ENCODE peak calls at places on chromosomes 12 and 14, in ten cellular contexts. L is SK-N-SH, I is endothelial cell of umbilical vein, E is tibial nerve, U is IMR-90, F is GM12878, A is right cardiac atrium, H is pancreas, Q is ovary, C is mucosa of descending colon. S is an unnamed sample. For H3K4me1, the result is how much of the 10 kb centered on the place peaks cover.

GRCh38 chr14:94633116-94633515 is 20.9 kb downstream of the SERPINA3 start:
- DNase-seq in E (no peak), F (no peak), Q (no peak), H (no peak), I (no peak), L (no peak), A (no peak), U (no peak), C (no peak), S (no peak)

GRCh38 chr14:104393898-104394605 is 185.5 kb upstream of the C14orf180 start:
- DNase-seq in A (peak), E (peak), Q (peak), I (peak), H (no peak), C (peak), U (no peak), L (peak), F (no peak), S (no peak)

GRCh38 chr12:67758119-67758873 is 109.8 kb downstream of the DYRK2 start:
- DNase-seq in I (no peak), F (peak), L (peak), Q (no peak), E (no peak), U (no peak), C (no peak), A (peak), H (no peak), S (no peak)

GRCh38 chr14:92726135-92726932 is 22.1 kb downstream of the LGMN start:
- DNase-seq in A (peak), F (no peak), U (peak), Q (no peak), I (peak), L (no peak), E (no peak), H (peak), C (peak), S (peak)

GRCh38 chr12:112948806-112949205 is 10.5 kb downstream of the OAS3 start:
- DNase-seq in A (no peak), F (no peak), H (no peak), I (no peak), Q (no peak), C (no peak), U (no peak), L (no peak), E (no peak), S (no peak)

GRCh38 chr12:128690641-128691040 is 133.1 kb downstream of the SLC15A4 start:
- DNase-seq in I (no peak), F (no peak), U (no peak), A (no peak), C (no peak), E (no peak), H (no peak), L (no peak), Q (no peak), S (no peak)

GRCh38 chr12:89103831-89104230 is 248.5 kb downstream of the DUSP6 start:
- DNase-seq in U (no peak), Q (no peak), I (no peak), A (no peak), L (no peak), H (no peak), F (no peak), E (no peak), C (no peak), S (no peak)

GRCh38 chr14:46054526-46054925 is 597.1 kb downstream of the RPL10L start:
- DNase-seq in I (peak), A (no peak), E (no peak), L (no peak), F (no peak), H (no peak), C (no peak), Q (no peak), U (peak), S (no peak)

GRCh38 chr14:64790478-64790877 is 86.3 kb downstream of the PLEKHG3 start:
- DNase-seq in E (no peak), Q (no peak), I (no peak), L (no peak), H (no peak), U (no peak), F (no peak), A (no peak), C (no peak), S (no peak)

GRCh38 chr12:117014342-117014887 is 84.8 kb downstream of the TESC start:
- DNase-seq in L (no peak), A (no peak), H (no peak), E (no peak), I (no peak), F (no peak), Q (no peak), C (no peak), U (no peak), S (no peak)

GRCh38 chr12:48602192-48602989 is 32.5 kb upstream of the LALBA start:
- DNase-seq in L (no peak), A (no peak), Q (no peak), I (no peak), F (no peak), H (no peak), C (no peak), U (no peak), E (no peak), S (no peak)

GRCh38 chr14:100994082-100994481 is 90.6 kb upstream of the RTL1 start:
- DNase-seq in A (no peak), U (peak), Q (no peak), L (no peak), F (no peak), H (no peak), E (no peak), C (no peak), I (peak), S (no peak)

GRCh38 chr12:123433615-123434014 is 2.9 kb downstream of the RILPL2 start:
- DNase-seq in A (no peak), C (no peak), I (no peak), L (no peak), U (no peak), E (no peak), Q (no peak), H (no peak), F (no peak), S (no peak)
- H3K4me1 ChIP-seq in A (under half), C (under half), I (under half), L (under half), U (under half), E (under half), Q (under half), H (under half), F (under half), S (under half)

DNA sequence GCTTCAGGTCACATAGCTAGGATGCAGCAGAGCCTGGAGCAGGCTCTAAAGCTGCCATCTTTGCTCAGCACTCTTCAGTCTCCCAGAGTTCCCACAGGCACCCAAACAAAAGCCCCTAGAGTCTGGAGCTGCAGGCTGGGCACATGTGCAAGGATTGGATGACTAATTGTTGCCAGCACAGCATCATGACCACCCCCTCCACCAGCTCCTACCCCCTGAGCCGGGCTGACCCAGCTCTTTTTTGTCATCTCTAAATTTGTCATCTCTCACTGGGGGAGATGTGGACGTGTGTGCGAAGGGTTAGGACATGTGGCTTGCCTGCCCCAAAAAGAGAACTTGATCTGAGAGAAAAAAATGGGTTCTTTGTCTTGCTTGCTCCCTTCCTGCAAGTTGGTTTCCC is 4.3 kb upstream of the MMP19 start:
- DNase-seq in E (no peak), H (no peak), C (no peak), L (no peak), I (peak), U (peak), F (no peak), Q (no peak), A (no peak), S (peak)
- H3K4me1 ChIP-seq in E (under half), H (under half), C (under half), L (under half), I (under half), U (under half), F (under half), Q (under half), A (under half), S (under half)

GRCh38 chr12:69042970-69043369 is 110.0 kb upstream of the CPM start:
- DNase-seq in I (no peak), Q (no peak), E (no peak), F (no peak), U (no peak), L (no peak), H (no peak), A (no peak), C (peak), S (no peak)
- H3K4me1 ChIP-seq in I (under half), Q (under half), E (under half), F (under half), U (under half), L (under half), H (under half), A (under half), C (under half), S (under half)

GRCh38 chr12:49703647-49704137 is 3.5 kb downstream of the FMNL3 start:
- DNase-seq in F (peak), L (no peak), Q (no peak), A (no peak), I (peak), E (no peak), C (peak), U (peak), H (no peak), S (peak)

GRCh38 chr12:49697808-49698207 is 9.4 kb downstream of the FMNL3 start:
- DNase-seq in Q (no peak), U (no peak), H (no peak), I (no peak), L (no peak), E (no peak), C (no peak), A (no peak), F (no peak), S (no peak)

GRCh38 chr12:49702009-49702408 is 5.2 kb downstream of the FMNL3 start:
- DNase-seq in A (no peak), I (no peak), C (no peak), H (no peak), U (no peak), E (no peak), Q (no peak), L (no peak), F (no peak), S (no peak)

GRCh38 chr12:49702676-49703228 is 4.5 kb downstream of the FMNL3 start:
- DNase-seq in E (no peak), F (no peak), H (no peak), L (no peak), C (no peak), Q (no peak), I (no peak), A (no peak), U (no peak), S (peak)

DNA sequence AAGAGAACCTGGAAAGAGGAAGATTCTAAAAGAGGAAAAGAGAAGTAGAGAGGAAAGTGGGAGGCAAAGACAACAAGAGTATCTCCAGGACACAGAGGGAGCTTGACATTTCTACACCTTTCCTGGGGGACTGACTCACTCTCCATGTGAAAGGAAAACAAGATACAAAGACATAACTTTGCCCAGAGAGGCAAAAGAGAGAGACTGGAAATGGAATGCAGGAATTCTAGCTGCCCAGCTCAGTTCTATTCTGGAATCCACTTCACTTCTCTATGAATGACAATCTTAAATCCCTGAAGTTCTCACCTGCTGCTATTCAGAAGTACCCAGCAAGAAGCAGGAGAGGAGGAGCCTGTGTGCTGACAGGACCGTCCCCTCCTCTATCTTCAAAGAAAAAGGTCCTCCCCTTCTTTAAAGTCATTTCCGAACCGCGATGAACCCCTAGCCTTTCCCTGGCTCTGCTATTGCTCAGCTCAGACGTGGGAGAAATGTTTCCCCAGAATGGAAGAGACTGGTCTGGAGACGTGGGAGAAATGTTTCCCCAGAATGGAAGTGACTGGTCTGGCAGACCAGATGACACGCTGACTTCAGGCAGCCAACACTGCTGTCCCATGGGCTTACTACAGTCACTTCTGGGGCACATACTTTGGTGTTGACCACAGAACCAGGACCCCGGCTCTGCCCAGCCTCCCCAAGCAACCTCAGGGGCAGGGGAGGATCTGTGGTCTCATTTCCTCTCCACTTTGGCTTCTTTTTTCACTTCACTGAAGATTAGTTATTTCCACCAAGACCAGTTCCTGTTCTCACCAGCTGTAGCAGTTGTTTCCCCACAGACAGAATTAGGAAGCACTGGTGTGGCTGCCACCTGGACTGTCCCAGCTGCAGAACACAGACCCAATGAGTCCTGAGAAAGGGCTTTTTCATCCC is 8.3 kb downstream of the FMNL3 start:
- DNase-seq in I (peak), L (no peak), A (peak), E (no peak), U (peak), C (peak), F (peak), Q (no peak), H (no peak), S (no peak)
- H3K4me1 ChIP-seq in I (under half), L (under half), A (under half), E (under half), U (under half), C (under half), F (under half), Q (under half), H (under half), S (under half)

DNA sequence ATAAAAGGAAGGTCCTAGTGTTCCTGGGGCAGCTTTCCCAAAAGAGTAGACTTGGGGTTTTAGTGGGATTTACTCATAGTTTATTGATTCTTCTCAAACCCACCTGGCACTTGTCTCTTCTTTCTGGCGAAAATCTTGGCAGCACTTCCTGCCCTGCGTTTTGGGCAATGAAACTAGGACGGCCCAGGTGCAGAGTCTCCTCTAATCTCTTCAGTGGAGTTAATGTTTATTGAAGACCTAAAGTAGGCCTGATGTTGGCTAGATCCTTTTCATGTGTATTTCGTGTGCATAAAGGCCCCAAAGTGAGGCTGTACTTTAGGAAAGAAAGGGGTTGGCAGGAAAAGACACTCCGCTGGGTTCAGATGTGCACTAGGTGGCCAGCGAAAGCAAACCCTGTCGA is 5.1 kb downstream of the WNT5B start:
- DNase-seq in Q (no peak), E (no peak), I (no peak), H (no peak), C (no peak), U (no peak), L (no peak), F (no peak), A (no peak), S (no peak)
- H3K4me1 ChIP-seq in Q (under half), E (under half), I (under half), H (under half), C (under half), U (under half), L (under half), F (under half), A (under half), S (under half)

DNA sequence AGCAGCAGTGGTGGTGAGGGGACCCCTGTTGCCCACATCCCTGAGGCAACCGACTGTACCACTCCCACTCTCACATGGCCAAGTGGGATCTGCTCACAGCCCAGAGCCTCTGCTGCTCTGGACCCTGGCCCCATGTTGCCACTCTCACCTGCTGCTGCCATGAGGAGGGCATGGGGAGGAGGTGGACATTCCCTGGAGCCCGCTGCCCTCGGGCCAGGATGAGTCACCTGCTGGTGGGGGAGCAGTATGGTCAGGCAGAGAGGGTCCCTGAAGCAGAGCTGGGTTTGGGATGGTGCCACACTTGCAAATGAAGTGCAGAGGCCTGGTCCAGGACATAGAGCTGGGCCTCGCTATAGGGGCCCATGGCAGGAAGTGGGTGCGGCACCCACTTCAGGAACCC is 26.1 kb downstream of the SDR9C7 start:
- DNase-seq in A (no peak), L (no peak), H (no peak), U (no peak), E (no peak), C (no peak), F (no peak), Q (no peak), I (no peak), S (no peak)
- H3K4me1 ChIP-seq in A (under half), L (under half), H (under half), U (under half), E (under half), C (under half), F (under half), Q (under half), I (under half), S (under half)

GRCh38 chr12:64699504-64700115 is 59.6 kb downstream of the GNS start:
- DNase-seq in L (no peak), C (no peak), U (no peak), A (peak), Q (no peak), F (no peak), E (no peak), I (no peak), H (no peak), S (no peak)

GRCh38 chr12:64694130-64695078 is 64.8 kb downstream of the GNS start:
- DNase-seq in L (no peak), U (no peak), H (no peak), Q (no peak), I (no peak), F (no peak), C (no peak), A (no peak), E (no peak), S (no peak)

GRCh38 chr12:64696065-64696741 is 63.0 kb downstream of the GNS start:
- DNase-seq in F (no peak), E (no peak), Q (no peak), L (peak), A (no peak), C (no peak), I (peak), H (no peak), U (peak), S (peak)

GRCh38 chr12:64691793-64692583 is 67.2 kb downstream of the GNS start:
- DNase-seq in U (peak), I (no peak), A (no peak), C (no peak), L (no peak), F (no peak), Q (no peak), E (no peak), H (no peak), S (no peak)

GRCh38 chr12:64695550-64695949 is 63.7 kb downstream of the GNS start:
- DNase-seq in F (no peak), C (no peak), Q (no peak), A (no peak), I (no peak), H (no peak), E (no peak), U (no peak), L (no peak), S (no peak)
- H3K4me1 ChIP-seq in F (under half), C (under half), Q (under half), A (under half), I (under half), H (under half), E (under half), U (under half), L (under half), S (under half)

GRCh38 chr12:124828264-124829007 is 35.2 kb downstream of the SCARB1 start:
- DNase-seq in C (peak), U (peak), F (no peak), E (no peak), I (no peak), H (peak), L (no peak), Q (no peak), A (no peak), S (no peak)
- H3K4me1 ChIP-seq in C (under half), U (under half), F (under half), E (under half), I (under half), H (under half), L (under half), Q (under half), A (under half), S (under half)

S was measured in SJSA1.